ENCODE peak calls at places on chromosomes 5 and 9, in five cellular contexts. L is heart left ventricle, I is gastrocnemius medialis, B is adrenal gland, Z is A549. O is an unnamed sample.

GRCh38 chr5:146965781-146966659 is 87.5 kb upstream of the PPP2R2B start:
- DNase-seq in Z (peak; percentile 78), L (peak; percentile 52), I (peak; percentile 27), B (peak; percentile 82), O (no peak)

GRCh38 chr9:19720374-19720773 is 68.5 kb downstream of the SLC24A2 start:
- DNase-seq in Z (peak; percentile 6), B (no peak), I (no peak), L (no peak), O (no peak)

GRCh38 chr9:15485836-15486678 is 24.7 kb downstream of the PSIP1 start:
- DNase-seq in B (no peak), Z (peak; percentile 21), L (no peak), I (no peak), O (no peak)

GRCh38 chr5:27144456-27144855 is 106.1 kb upstream of the CDH9 start:
- DNase-seq in B (no peak), L (no peak), I (no peak), Z (no peak), O (no peak)

GRCh38 chr9:130347036-130347435 is 81.5 kb downstream of the HMCN2 start:
- DNase-seq in Z (no peak), I (no peak), L (no peak), B (no peak), O (no peak)

GRCh38 chr5:3596261-3596825 is 711 bp downstream of the IRX1 start:
- DNase-seq in Z (no peak), I (no peak), B (no peak), L (no peak), O (peak; percentile 83)

GRCh38 chr5:180350296-180350695 is 2.8 kb downstream of the GFPT2 start:
- DNase-seq in I (no peak), Z (no peak), L (no peak), B (no peak), O (no peak)

GRCh38 chr5:151106509-151106908 is 25.7 kb upstream of the TNIP1 start:
- DNase-seq in B (no peak), I (no peak), Z (no peak), L (no peak), O (no peak)

GRCh38 chr5:88870280-88870679 is 12.7 kb downstream of the MEF2C start:
- DNase-seq in Z (no peak), B (no peak), I (no peak), L (no peak), O (no peak)

GRCh38 chr9:114426046-114426948 is 38.5 kb upstream of the AKNA start:
- DNase-seq in I (no peak), B (no peak), Z (no peak), L (no peak), O (no peak)

GRCh38 chr9:93661591-93661990 is 85.2 kb downstream of the PHF2 start:
- DNase-seq in Z (no peak), L (no peak), I (no peak), B (no peak), O (no peak)

GRCh38 chr5:172834570-172835245 is 657 bp downstream of the ERGIC1 start:
- DNase-seq in Z (no peak), L (no peak), B (peak; percentile 39), I (no peak), O (no peak)

GRCh38 chr5:115815006-115815692 is 1.3 kb downstream of the CDO1 start:
- DNase-seq in L (no peak), B (no peak), I (no peak), Z (no peak), O (no peak)

GRCh38 chr5:59893061-59893435 is 478 bp downstream of the PDE4D start:
- DNase-seq in B (no peak), Z (no peak), I (no peak), L (no peak), O (no peak)

GRCh38 chr5:169367861-169368260 is 66.9 kb upstream of the SLIT3 start:
- DNase-seq in B (no peak), Z (no peak), L (no peak), I (no peak), O (no peak)

GRCh38 chr5:173581408-173582197 is 34.8 kb downstream of the BOD1 start:
- DNase-seq in Z (peak; percentile 26), L (no peak), B (no peak), I (no peak), O (no peak)

GRCh38 chr5:132369471-132370240 is at the start of gene SLC22A5:
- DNase-seq in I (peak; percentile 61), L (peak; percentile 75), B (peak; percentile 72), Z (peak; percentile 84), O (no peak)

GRCh38 chr9:114836769-114837168 is 30.9 kb upstream of the TNFSF15 start:
- DNase-seq in L (no peak), B (no peak), I (no peak), Z (no peak), O (no peak)

GRCh38 chr5:145718956-145719355 is 116.2 kb downstream of the PRELID2 start:
- DNase-seq in B (no peak), I (no peak), Z (peak; percentile 32), L (no peak), O (no peak)

GRCh38 chr5:72015103-72015548 is 92.1 kb upstream of the MAP1B start:
- DNase-seq in L (peak; percentile 31), B (peak; percentile 46), Z (peak; percentile 83), I (no peak), O (no peak)

GRCh38 chr5:102902647-102903046 is 147.5 kb downstream of the PAM start:
- DNase-seq in I (no peak), B (no peak), Z (no peak), L (no peak), O (no peak)

GRCh38 chr5:5014836-5015235 is 125.3 kb upstream of the ADAMTS16 start:
- DNase-seq in L (no peak), Z (no peak), I (no peak), B (no peak), O (no peak)

GRCh38 chr5:102270036-102270435 is 26.0 kb downstream of the SLCO4C1 start:
- DNase-seq in L (no peak), I (no peak), B (no peak), Z (no peak), O (no peak)

GRCh38 chr9:109498195-109499060 is at the start of gene PTPN3:
- DNase-seq in I (no peak), B (no peak), Z (peak; percentile 22), L (no peak), O (no peak)

GRCh38 chr9:114972510-114972909 is 42.1 kb upstream of the TNFSF8 start:
- DNase-seq in L (no peak), I (no peak), Z (no peak), B (no peak), O (no peak)

GRCh38 chr5:172410839-172411238 is 43.5 kb downstream of the SH3PXD2B start:
- DNase-seq in L (no peak), I (no peak), B (no peak), Z (no peak), O (no peak)

GRCh38 chr5:180823938-180824629 is 21.5 kb upstream of the MGAT1 start:
- DNase-seq in Z (no peak), B (no peak), L (peak; percentile 4), I (no peak), O (no peak)

GRCh38 chr5:56717253-56717987 is 97.9 kb upstream of the MAP3K1 start:
- DNase-seq in L (no peak), I (no peak), B (peak; percentile 18), Z (no peak), O (peak; percentile 53)

GRCh38 chr5:109479260-109479860 is 69.6 kb upstream of the PJA2 start:
- DNase-seq in B (no peak), Z (peak; percentile 7), L (no peak), I (no peak), O (no peak)

GRCh38 chr5:126680215-126680817 is 79.6 kb downstream of the PHAX start:
- DNase-seq in L (no peak), I (no peak), Z (no peak), B (no peak), O (no peak)

GRCh38 chr9:84671651-84672467 is 2.3 kb downstream of the NTRK2 start:
- DNase-seq in I (no peak), L (no peak), B (no peak), Z (no peak), O (no peak)

GRCh38 chr9:4667681-4668080 is 1.4 kb upstream of the SPATA6L start:
- DNase-seq in Z (no peak), I (no peak), B (no peak), L (no peak), O (no peak)

GRCh38 chr5:112737472-112738179 is at the start of gene APC:
- DNase-seq in B (peak; percentile 97), Z (peak; percentile 69), I (peak; percentile 82), L (peak; percentile 93), O (peak; percentile 95)
- TF ChIP-seq POLR2A in B (peak; percentile 78), Z (no peak), I (peak; percentile 37), L (peak; percentile 58), O (no peak)

DNA sequence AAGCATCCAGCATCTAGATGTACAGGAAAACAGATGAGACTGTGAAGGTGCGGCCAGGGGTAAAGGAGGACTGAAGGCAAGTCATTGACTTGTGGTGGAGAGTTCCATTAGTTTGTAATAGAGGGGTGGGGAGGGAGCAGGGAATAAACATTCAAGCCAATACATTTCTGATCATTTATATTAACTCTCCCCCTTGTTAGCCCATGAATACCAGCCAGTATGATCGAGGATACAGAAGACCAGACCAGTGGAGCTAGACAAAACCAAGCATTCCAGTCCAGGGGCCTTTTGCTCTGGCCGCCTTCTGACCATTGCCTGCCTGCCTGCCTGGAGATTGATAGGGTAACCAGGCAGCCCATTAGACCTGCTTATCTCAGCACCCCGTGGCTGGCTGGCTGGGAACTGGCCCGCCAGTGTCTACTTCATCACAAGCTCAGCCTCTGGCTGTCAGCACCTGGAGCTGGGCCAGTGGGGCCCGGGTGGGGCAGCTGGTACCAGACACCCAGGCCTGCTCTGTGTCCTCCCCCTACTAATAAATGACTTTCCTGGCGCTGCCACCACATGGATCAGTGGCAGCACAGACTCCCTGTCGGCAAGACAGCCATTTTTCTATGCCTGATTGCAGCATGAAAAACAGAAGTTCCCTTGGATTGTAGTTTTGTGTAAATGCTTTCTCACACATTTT is 181.2 kb downstream of the SNCAIP start:
- DNase-seq in L (peak; percentile 79), B (peak; percentile 3), I (no peak), Z (no peak), O (no peak)
- TF ChIP-seq CTCF in L (no peak), B (no peak), I (no peak), Z (no peak), O (no peak)

DNA sequence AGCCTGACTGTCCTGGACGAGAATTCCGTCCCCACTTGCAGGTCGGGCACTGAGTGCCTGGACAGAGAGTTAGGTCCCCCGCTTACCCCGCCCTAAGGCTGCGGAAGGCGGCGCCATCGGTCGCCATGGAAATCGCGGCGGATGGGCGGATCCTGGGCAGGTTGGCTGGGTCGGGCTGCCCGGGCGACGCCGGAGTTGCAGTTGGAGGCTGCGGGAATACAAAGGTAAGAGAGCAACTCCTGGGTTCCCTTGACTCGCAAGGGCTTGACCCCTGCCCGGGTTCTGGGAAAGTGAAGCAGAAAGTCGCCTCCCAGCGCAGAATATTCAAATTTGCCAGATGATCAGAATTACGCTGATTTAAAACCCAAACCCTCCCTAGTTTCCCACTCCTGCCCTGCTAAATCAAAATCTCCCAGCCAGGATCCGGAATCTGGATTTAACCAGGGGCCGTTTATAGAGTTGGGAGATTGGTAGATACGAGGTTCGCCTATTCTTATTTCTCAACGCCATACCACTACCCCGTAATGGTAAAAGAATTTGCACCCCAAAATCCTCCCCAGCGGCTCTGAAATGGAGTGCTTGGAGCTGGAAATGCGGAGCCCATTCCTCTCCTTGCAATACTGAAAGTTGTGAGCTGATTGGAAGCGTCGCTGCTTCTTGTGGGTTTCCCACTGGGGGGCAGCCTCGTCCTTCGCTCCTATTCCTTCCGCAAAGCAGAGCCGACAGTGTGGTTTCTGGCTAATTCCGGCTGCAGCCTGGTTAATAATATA is 156.4 kb upstream of the RASEF start:
- DNase-seq in B (peak; percentile 88), I (peak; percentile 67), L (peak; percentile 79), Z (peak; percentile 58), O (peak; percentile 68)
- TF ChIP-seq POLR2A in B (peak; percentile 67), I (no peak), L (peak; percentile 24), Z (peak; percentile 34), O (no peak)

GRCh38 chr5:10145922-10146321 is 103.8 kb downstream of the ATPSCKMT start:
- DNase-seq in I (no peak), B (peak; percentile 16), Z (peak; percentile 66), L (no peak), O (no peak)
- TF ChIP-seq CTCF in I (no peak), B (peak; percentile 43), Z (peak; percentile 61), L (no peak), O (no peak)

O was measured in lower leg skin.